ENCODE peak calls at places on chromosomes 5 and 9, in six cellular contexts. C is HCT116, Y is cardiac muscle cell, V is HepG2, I is uterus, W is heart left ventricle. R is an unnamed sample. For H3K4me1, the result is how much of the 10 kb centered on the place peaks cover.

GRCh38 chr9:95753762-95754465 is 121.6 kb upstream of the ERCC6L2 start:
- DNase-seq in C (no peak), Y (peak), V (no peak), I (peak), W (peak), R (peak)

GRCh38 chr5:156896545-156896944 is 46.5 kb downstream of the PPP1R2B start:
- DNase-seq in C (no peak), Y (no peak), V (no peak), I (no peak), W (no peak), R (no peak)

GRCh38 chr9:126317513-126317912 is 9.1 kb upstream of the MVB12B start:
- DNase-seq in C (no peak), Y (no peak), V (peak), I (no peak), W (no peak), R (no peak)

GRCh38 chr5:132085686-132086085 is 12.1 kb downstream of the CSF2 start:
- DNase-seq in C (no peak), Y (no peak), V (no peak), I (no peak), W (no peak), R (no peak)

GRCh38 chr9:14704281-14704680 is 11.0 kb upstream of the ZDHHC21 start:
- DNase-seq in C (no peak), Y (no peak), V (no peak), I (no peak), W (no peak), R (no peak)

GRCh38 chr5:113806250-113806649 is 292.8 kb downstream of the YTHDC2 start:
- DNase-seq in C (no peak), Y (peak), V (no peak), I (no peak), W (no peak), R (no peak)

GRCh38 chr5:32531885-32532520 is 53.4 kb upstream of the SUB1 start:
- DNase-seq in C (no peak), Y (peak), V (peak), I (no peak), W (no peak), R (no peak)

GRCh38 chr9:42386477-42386876 is 203.0 kb downstream of the SPATA31A6 start:
- DNase-seq in C (no peak), Y (no peak), V (no peak), I (no peak), W (no peak), R (no peak)

DNA sequence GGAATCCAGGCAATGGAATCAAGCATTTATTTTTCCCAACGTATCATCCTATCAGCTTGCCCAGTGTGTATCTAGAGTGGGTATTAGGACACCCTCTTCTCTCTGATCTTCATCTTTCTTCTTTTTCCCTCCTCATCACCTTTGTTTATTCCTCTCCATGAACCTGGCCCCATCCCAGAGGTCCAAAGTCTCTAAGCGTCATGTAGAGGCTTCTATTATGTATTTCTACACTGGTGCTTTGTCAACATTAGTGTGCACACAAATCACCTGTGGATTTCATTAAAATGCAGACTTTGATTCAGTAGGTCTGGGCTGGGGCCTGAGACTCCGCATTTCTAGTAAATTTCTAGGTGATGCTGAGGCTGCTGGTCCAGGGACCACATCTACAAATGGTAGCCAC is 19.8 kb upstream of the PIP5K1B start:
- DNase-seq in C (no peak), Y (no peak), V (peak), I (no peak), W (no peak), R (no peak)
- H3K4me3 ChIP-seq in C (no peak), Y (no peak), V (no peak), I (no peak), W (no peak), R (no peak)

GRCh38 chr5:149836451-149837139 is 106.5 kb downstream of the PPARGC1B start:
- DNase-seq in C (no peak), Y (no peak), V (no peak), I (no peak), W (no peak), R (no peak)

GRCh38 chr5:149838881-149839739 is 105.5 kb downstream of the PDE6A start:
- DNase-seq in C (peak), Y (peak), V (no peak), I (no peak), W (no peak), R (no peak)

GRCh38 chr5:149839761-149840160 is 104.8 kb downstream of the PDE6A start:
- DNase-seq in C (no peak), Y (peak), V (no peak), I (no peak), W (no peak), R (no peak)

GRCh38 chr5:149840226-149840825 is 104.3 kb downstream of the PDE6A start:
- DNase-seq in C (no peak), Y (no peak), V (no peak), I (no peak), W (no peak), R (no peak)

GRCh38 chr5:149837680-149838269 is 106.8 kb downstream of the PDE6A start:
- DNase-seq in C (peak), Y (peak), V (peak), I (no peak), W (no peak), R (peak)
- H3K27ac ChIP-seq in C (no peak), Y (no peak), V (no peak), I (no peak), W (no peak), R (no peak)

GRCh38 chr5:64840958-64841357 is 72.2 kb downstream of the CWC27 start:
- DNase-seq in C (no peak), Y (no peak), V (no peak), I (no peak), W (no peak), R (no peak)
- H3K4me1 ChIP-seq in C (under half), Y (under half), V (under half), I (under half), W (under half), R (under half)

GRCh38 chr5:2836133-2836532 is 84.7 kb upstream of the IRX2 start:
- DNase-seq in C (no peak), Y (no peak), V (no peak), I (no peak), W (no peak), R (no peak)
- H3K4me3 ChIP-seq in C (no peak), Y (no peak), V (no peak), I (no peak), W (no peak), R (no peak)

DNA sequence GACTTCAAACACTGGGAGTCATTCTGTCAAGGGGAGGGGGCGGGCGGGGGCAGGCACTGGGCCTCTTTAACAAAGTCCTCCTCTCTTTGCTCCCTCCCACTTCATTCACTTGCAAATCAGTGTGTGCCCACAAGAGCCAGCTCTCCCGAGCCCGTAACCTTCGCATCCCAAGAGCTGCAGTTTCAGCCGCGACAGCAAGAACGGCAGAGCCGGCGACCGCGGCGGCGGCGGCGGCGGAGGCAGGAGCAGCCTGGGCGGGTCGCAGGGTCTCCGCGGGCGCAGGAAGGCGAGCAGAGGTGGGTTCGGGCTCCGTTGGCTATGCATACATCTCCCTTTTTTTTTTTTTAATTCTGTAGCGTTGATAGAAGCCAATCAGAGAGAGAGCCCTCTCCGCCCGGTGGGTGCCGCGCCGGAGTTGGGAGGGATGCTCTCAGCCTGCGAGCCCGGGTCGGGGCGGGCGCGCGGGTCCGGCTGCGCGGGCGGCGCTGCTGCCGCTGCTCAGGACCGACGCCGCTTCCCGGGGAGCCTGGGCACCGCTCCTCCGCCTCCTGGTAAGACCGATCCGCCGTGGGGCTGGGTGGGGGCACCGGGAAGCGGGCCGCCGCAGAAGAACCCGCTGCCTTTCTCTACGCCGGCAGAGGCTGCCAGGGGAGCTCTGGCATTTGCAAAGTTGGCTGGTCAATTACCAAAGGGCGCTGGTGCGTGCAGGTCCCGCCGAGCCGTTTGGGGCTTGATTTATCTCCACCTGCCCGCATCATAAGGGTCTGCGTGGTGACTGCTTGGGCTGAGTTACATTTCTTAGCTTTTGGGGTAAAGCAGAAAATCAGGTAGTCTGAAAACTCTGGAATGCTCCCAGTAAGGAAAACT is at the start of gene CDH6:
- DNase-seq in C (no peak), Y (peak), V (no peak), I (peak), W (peak), R (peak)
- H3K27ac ChIP-seq in C (no peak), Y (no peak), V (no peak), I (peak), W (peak), R (no peak)

DNA sequence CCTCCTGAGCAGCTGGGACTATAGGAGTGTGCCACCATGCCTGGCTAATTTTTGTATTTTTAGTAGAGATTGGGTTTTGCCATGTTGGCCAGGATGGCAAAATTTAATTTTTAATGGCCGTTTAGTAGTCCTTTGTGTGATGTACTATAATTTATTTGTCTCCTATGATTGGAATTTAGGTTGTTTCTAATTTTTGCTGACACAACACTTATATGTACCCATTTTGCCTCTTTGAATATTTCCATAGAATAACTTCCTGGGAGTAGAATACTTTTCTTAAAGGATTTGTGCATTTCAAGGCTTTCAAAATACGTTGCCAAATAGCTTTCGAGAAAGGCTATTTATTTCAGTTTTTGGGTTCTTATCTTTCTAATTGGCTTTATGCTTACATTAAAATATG is 22.8 kb downstream of the NDFIP1 start:
- DNase-seq in C (no peak), Y (no peak), V (no peak), I (no peak), W (no peak), R (no peak)
- H3K4me1 ChIP-seq in C (under half), Y (under half), V (under half), I (under half), W (under half), R (under half)

DNA sequence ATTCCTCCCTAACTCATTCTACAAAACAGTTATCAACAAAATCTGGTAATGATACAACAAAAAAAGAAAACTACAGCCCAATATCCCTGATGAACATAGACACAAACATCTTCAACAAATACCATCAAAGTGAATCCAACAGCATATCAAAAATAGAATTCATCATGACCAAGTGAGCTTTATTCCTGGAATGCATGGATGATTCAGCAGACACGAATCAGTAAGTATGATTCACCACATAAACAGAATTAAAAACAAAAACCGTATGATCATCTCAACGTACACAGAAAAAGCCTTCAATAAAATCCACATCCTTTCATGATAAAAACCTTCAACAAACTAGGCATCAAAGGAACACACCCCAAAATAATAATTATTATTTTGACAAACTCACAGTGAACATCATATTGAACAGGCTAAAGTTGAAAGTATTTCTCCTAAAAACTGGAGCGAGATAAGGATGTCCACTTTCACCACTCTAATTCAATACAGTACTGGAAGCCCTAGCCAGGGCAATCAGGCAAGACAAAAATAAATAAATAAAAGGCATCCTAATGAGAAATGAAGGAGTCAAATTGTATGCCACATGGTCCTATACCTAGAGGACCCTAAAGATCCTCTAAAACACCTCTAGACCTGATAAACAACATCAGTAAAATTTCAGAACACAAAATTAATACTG is 305.1 kb upstream of the RGMB start:
- DNase-seq in C (no peak), Y (peak), V (no peak), I (no peak), W (no peak), R (no peak)
- H3K4me3 ChIP-seq in C (no peak), Y (no peak), V (no peak), I (no peak), W (no peak), R (no peak)

DNA sequence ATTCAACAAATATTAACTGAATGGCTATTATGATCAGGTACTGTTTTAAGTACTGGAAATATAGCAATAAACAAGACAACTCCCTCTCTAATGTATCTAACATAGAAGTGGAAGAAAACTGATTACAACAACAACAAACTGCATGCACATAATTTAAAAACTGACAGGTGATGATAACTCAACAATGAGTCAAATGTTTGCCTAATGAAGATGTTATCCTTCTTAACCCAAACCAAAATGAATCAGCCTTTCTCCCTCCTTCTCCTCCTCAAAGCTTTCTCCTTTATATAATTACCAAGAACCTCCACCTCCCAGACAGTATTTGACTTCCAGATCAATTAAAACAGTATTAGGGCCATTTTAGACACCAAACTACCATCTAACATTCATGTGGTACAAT is 49.3 kb downstream of the RICTOR start:
- DNase-seq in C (no peak), Y (no peak), V (no peak), I (no peak), W (no peak), R (no peak)
- H3K27ac ChIP-seq in C (no peak), Y (no peak), V (no peak), I (no peak), W (no peak), R (no peak)

GRCh38 chr5:39194466-39195136 is 24.8 kb downstream of the FYB1 start:
- DNase-seq in C (no peak), Y (peak), V (peak), I (no peak), W (no peak), R (no peak)
- H3K4me1 ChIP-seq in C (under half), Y (under half), V (under half), I (under half), W (under half), R (under half)

DNA sequence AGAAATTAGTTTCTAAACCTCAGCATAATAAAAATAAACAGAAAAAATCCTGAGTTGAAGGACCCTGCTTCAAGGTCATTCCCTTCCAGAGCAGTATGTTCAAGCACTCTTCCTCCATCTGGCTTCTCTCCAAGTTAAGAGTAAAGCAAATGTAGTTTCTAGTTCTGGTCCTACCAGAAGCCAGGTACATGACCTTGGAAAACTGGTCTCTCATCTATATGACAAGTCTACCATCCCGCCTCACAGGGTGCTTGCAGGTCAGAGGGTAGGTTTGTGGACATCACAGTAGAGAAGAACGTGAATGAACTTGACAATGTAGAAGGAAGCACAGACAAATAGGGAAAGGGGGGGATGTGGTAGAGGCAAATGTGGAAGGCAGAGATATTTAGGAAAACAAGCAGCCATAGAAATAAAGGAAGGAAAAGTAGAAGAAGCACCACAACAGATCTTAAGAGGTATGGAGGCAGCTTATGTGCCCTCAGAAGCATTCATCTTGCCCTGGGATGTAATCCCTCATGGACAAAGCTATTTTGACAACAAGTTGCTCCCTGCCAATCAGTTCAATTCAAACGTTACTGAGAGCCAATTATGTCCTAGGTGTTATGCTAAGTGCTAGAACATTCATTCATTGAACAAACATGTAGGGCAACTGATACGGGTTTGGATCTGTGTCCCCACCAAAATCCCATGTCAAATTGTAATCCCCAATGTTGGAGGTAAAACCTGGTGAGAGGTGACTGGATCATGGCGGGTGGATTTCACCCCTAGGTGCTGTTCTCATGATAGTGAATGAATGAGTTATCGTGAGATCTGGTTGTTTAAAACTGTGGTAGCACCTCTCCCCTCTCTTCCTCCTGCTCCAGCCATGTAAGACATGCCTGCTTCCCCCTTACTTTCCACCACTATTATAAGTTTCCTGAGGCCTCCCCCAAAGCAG is 23.7 kb upstream of the CTNNAL1 start:
- DNase-seq in C (no peak), Y (peak), V (peak), I (no peak), W (no peak), R (no peak)
- H3K4me3 ChIP-seq in C (peak), Y (no peak), V (no peak), I (no peak), W (no peak), R (no peak)

R was measured in right cardiac atrium.